ENCODE peak calls at places on chromosomes 5 and 9, in seven cellular contexts. One of them, this sample, is unnamed.

GRCh38 chr5:151130922-151131891 is 26.4 kb downstream of the ANXA6 start:
- DNase-seq in mammary epithelial cell: no peak
- DNase-seq in SJSA1: no peak
- DNase-seq in heart right ventricle: no peak
- DNase-seq in HCT116: no peak
- DNase-seq in ascending aorta: no peak
- DNase-seq in right atrium auricular region: no peak
- DNase-seq in this sample: no peak

GRCh38 chr5:95449460-95449859 is 58.3 kb downstream of the FAM81B start:
- DNase-seq in mammary epithelial cell: peak; percentile 60
- DNase-seq in SJSA1: no peak
- DNase-seq in heart right ventricle: no peak
- DNase-seq in HCT116: no peak
- DNase-seq in ascending aorta: no peak
- DNase-seq in right atrium auricular region: no peak
- DNase-seq in this sample: no peak

GRCh38 chr5:174617910-174618309 is 106.5 kb upstream of the MSX2 start:
- DNase-seq in mammary epithelial cell: no peak
- DNase-seq in SJSA1: no peak
- DNase-seq in heart right ventricle: no peak
- DNase-seq in HCT116: no peak
- DNase-seq in ascending aorta: no peak
- DNase-seq in right atrium auricular region: no peak
- DNase-seq in this sample: no peak

GRCh38 chr9:16133556-16134227 is 580.8 kb downstream of the CCDC171 start:
- DNase-seq in mammary epithelial cell: peak; percentile 28
- DNase-seq in SJSA1: no peak
- DNase-seq in heart right ventricle: peak; percentile 26
- DNase-seq in HCT116: peak; percentile 70
- DNase-seq in ascending aorta: no peak
- DNase-seq in right atrium auricular region: no peak
- DNase-seq in this sample: peak; percentile 78

GRCh38 chr9:106892632-106893031 is 29.7 kb downstream of the ZNF462 start:
- DNase-seq in mammary epithelial cell: peak; percentile 95
- DNase-seq in SJSA1: peak; percentile 95
- DNase-seq in heart right ventricle: peak; percentile 41
- DNase-seq in HCT116: peak; percentile 89
- DNase-seq in ascending aorta: peak; percentile 70
- DNase-seq in right atrium auricular region: no peak
- DNase-seq in this sample: peak; percentile 94

GRCh38 chr5:151574597-151574996 is 16.5 kb downstream of the FAT2 start:
- DNase-seq in mammary epithelial cell: peak; percentile 39
- DNase-seq in SJSA1: no peak
- DNase-seq in heart right ventricle: no peak
- DNase-seq in HCT116: no peak
- DNase-seq in ascending aorta: no peak
- DNase-seq in right atrium auricular region: no peak
- DNase-seq in this sample: no peak

GRCh38 chr9:95087659-95088242 is 229.8 kb downstream of the FANCC start:
- DNase-seq in mammary epithelial cell: peak; percentile 46
- DNase-seq in SJSA1: no peak
- DNase-seq in heart right ventricle: no peak
- DNase-seq in HCT116: no peak
- DNase-seq in ascending aorta: no peak
- DNase-seq in right atrium auricular region: no peak
- DNase-seq in this sample: peak; percentile 91

GRCh38 chr5:19002111-19002510 is 985.9 kb downstream of the CDH18 start:
- DNase-seq in mammary epithelial cell: peak; percentile 32
- DNase-seq in SJSA1: no peak
- DNase-seq in heart right ventricle: no peak
- DNase-seq in HCT116: no peak
- DNase-seq in ascending aorta: no peak
- DNase-seq in right atrium auricular region: no peak
- DNase-seq in this sample: no peak

GRCh38 chr5:93595420-93596136 is 12.6 kb downstream of the NR2F1 start:
- DNase-seq in mammary epithelial cell: no peak
- DNase-seq in SJSA1: no peak
- DNase-seq in heart right ventricle: no peak
- DNase-seq in HCT116: no peak
- DNase-seq in ascending aorta: no peak
- DNase-seq in right atrium auricular region: no peak
- DNase-seq in this sample: no peak

GRCh38 chr9:70412678-70413426 is 1.6 kb downstream of the KLF9 start:
- DNase-seq in mammary epithelial cell: peak; percentile 67
- DNase-seq in SJSA1: peak; percentile 78
- DNase-seq in heart right ventricle: peak; percentile 95
- DNase-seq in HCT116: no peak
- DNase-seq in ascending aorta: peak; percentile 92
- DNase-seq in right atrium auricular region: peak; percentile 89
- DNase-seq in this sample: peak; percentile 96

GRCh38 chr5:59357421-59357977 is 536.0 kb downstream of the PDE4D start:
- DNase-seq in mammary epithelial cell: no peak
- DNase-seq in SJSA1: no peak
- DNase-seq in heart right ventricle: peak; percentile 11
- DNase-seq in HCT116: no peak
- DNase-seq in ascending aorta: no peak
- DNase-seq in right atrium auricular region: no peak
- DNase-seq in this sample: peak; percentile 9

DNA sequence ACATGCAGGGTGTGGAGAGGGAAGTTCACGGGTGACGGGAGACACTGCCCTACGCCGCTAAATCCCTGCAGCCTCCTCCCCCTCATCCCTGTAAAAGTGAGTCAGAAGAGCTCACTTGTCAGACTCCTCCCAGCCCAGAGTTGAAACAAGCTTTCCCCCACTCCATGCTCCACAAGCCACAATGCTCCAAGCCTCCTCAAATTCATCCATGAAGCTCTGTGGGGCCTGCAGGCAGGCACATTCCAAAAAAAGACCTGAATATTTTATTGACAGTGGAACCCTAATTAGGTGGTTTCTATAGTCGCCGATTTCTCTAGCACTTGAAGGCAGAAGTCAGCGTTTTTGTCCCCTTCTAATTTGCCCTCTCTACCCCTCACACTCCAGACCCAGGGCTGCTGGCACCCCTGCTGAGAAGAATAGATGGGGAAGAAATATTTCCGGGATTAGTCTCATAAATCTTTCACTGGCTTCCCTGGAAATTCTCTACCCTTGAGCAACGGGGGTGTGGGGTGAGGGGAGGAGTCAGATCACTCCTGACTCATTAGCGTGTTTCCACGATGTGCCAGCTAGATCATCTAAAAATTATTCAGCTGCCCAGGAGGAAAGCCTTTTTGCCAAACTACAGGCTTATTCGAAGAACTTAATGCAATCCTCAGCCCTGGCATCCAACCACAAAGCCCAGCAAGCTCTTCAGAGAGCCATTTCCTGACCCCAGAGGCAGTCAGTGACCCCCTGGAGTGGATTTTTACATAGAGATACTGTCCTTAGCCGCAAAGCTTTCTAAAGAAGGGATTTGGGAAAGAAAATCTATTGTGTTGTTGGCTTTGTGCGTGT is 97.1 kb downstream of the ENC1 start:
- DNase-seq in mammary epithelial cell: peak; percentile 91
- DNase-seq in SJSA1: peak; percentile 79
- DNase-seq in heart right ventricle: no peak
- DNase-seq in HCT116: peak; percentile 82
- DNase-seq in ascending aorta: peak; percentile 65
- DNase-seq in right atrium auricular region: no peak
- DNase-seq in this sample: peak; percentile 88
- H3K27ac ChIP-seq in mammary epithelial cell: peak overlapping the region; percentile 92
- H3K27ac ChIP-seq in SJSA1: peak overlapping the region; percentile 72
- H3K27ac ChIP-seq in heart right ventricle: no peak overlapping the region
- H3K27ac ChIP-seq in HCT116: peak overlapping the region; percentile 89
- H3K27ac ChIP-seq in ascending aorta: peak overlapping the region; percentile 47
- H3K27ac ChIP-seq in right atrium auricular region: peak overlapping the region; percentile 2
- H3K27ac ChIP-seq in this sample: peak overlapping the region; percentile 83

GRCh38 chr5:139407517-139407916 is 3.6 kb upstream of the SPATA24 start:
- DNase-seq in mammary epithelial cell: no peak
- DNase-seq in SJSA1: no peak
- DNase-seq in heart right ventricle: no peak
- DNase-seq in HCT116: no peak
- DNase-seq in ascending aorta: peak; percentile 38
- DNase-seq in right atrium auricular region: no peak
- DNase-seq in this sample: peak; percentile 19

GRCh38 chr5:139410121-139410885 is 6.4 kb upstream of the SPATA24 start:
- DNase-seq in mammary epithelial cell: no peak
- DNase-seq in SJSA1: no peak
- DNase-seq in heart right ventricle: no peak
- DNase-seq in HCT116: no peak
- DNase-seq in ascending aorta: peak; percentile 55
- DNase-seq in right atrium auricular region: no peak
- DNase-seq in this sample: no peak

GRCh38 chr5:139406960-139407359 is 3.1 kb upstream of the SPATA24 start:
- DNase-seq in mammary epithelial cell: no peak
- DNase-seq in SJSA1: no peak
- DNase-seq in heart right ventricle: no peak
- DNase-seq in HCT116: no peak
- DNase-seq in ascending aorta: peak; percentile 31
- DNase-seq in right atrium auricular region: no peak
- DNase-seq in this sample: no peak

GRCh38 chr5:139410886-139411835 is 7.3 kb upstream of the SPATA24 start:
- DNase-seq in mammary epithelial cell: no peak
- DNase-seq in SJSA1: no peak
- DNase-seq in heart right ventricle: no peak
- DNase-seq in HCT116: no peak
- DNase-seq in ascending aorta: peak; percentile 63
- DNase-seq in right atrium auricular region: no peak
- DNase-seq in this sample: peak; percentile 48

GRCh38 chr5:139408191-139408590 is 4.3 kb upstream of the SPATA24 start:
- DNase-seq in mammary epithelial cell: no peak
- DNase-seq in SJSA1: no peak
- DNase-seq in heart right ventricle: no peak
- DNase-seq in HCT116: no peak
- DNase-seq in ascending aorta: peak; percentile 3
- DNase-seq in right atrium auricular region: no peak
- DNase-seq in this sample: no peak
- H3K4me1 ChIP-seq in mammary epithelial cell: peaks cover 9% of the 10 kb centered on the region
- H3K4me1 ChIP-seq in SJSA1: peaks cover 7% of the 10 kb centered on the region
- H3K4me1 ChIP-seq in heart right ventricle: peaks cover 14% of the 10 kb centered on the region
- H3K4me1 ChIP-seq in HCT116: peaks cover 8% of the 10 kb centered on the region
- H3K4me1 ChIP-seq in ascending aorta: no peaks in the 10 kb centered on the region
- H3K4me1 ChIP-seq in right atrium auricular region: peaks cover 4% of the 10 kb centered on the region
- H3K4me1 ChIP-seq in this sample: peaks cover 10% of the 10 kb centered on the region

DNA sequence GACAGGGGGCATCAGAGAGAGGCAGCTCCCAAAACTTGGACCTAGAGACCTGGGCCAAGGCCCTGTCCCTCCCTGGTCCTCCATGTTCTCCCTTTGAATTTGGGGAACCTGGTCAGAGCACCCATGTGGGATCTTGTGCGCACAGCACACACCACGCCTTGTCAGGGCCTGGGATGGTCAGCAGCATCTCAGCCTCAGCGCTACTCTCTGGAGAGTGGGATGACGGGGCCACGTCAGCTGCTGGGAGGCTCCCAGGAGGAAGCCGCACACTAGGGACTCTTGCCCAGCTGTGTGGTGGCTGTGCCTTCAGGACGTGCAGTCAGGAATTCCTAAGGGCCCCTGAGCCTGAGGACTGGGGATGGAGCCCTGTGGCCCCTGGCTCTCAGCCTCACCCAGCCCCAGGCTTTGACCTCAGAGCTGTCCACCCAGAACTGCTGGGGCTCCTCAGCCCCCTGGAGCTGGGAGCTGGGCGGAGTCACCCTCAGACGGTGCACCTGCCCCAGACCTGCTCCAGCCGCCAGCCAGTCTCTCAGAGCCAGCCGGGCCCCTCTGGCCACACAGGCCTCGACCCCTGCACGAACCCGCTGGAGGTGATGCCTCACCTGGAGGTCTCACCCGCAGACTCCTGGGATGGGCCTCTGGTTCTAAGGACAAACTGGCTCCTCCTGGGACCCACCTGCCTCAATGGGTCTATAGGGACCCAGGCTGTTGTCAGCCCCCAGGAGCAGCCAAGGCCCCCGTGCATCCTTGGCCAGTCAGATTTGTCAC is 38.3 kb upstream of the EGFL7 start:
- DNase-seq in mammary epithelial cell: peak; percentile 92
- DNase-seq in SJSA1: no peak
- DNase-seq in heart right ventricle: no peak
- DNase-seq in HCT116: no peak
- DNase-seq in ascending aorta: no peak
- DNase-seq in right atrium auricular region: no peak
- DNase-seq in this sample: peak; percentile 95
- H3K27ac ChIP-seq in mammary epithelial cell: peak overlapping the region; percentile 60
- H3K27ac ChIP-seq in SJSA1: no peak overlapping the region
- H3K27ac ChIP-seq in heart right ventricle: peak overlapping the region; percentile 43
- H3K27ac ChIP-seq in HCT116: no peak overlapping the region
- H3K27ac ChIP-seq in ascending aorta: no peak overlapping the region
- H3K27ac ChIP-seq in right atrium auricular region: peak overlapping the region; percentile 50
- H3K27ac ChIP-seq in this sample: no peak overlapping the region

DNA sequence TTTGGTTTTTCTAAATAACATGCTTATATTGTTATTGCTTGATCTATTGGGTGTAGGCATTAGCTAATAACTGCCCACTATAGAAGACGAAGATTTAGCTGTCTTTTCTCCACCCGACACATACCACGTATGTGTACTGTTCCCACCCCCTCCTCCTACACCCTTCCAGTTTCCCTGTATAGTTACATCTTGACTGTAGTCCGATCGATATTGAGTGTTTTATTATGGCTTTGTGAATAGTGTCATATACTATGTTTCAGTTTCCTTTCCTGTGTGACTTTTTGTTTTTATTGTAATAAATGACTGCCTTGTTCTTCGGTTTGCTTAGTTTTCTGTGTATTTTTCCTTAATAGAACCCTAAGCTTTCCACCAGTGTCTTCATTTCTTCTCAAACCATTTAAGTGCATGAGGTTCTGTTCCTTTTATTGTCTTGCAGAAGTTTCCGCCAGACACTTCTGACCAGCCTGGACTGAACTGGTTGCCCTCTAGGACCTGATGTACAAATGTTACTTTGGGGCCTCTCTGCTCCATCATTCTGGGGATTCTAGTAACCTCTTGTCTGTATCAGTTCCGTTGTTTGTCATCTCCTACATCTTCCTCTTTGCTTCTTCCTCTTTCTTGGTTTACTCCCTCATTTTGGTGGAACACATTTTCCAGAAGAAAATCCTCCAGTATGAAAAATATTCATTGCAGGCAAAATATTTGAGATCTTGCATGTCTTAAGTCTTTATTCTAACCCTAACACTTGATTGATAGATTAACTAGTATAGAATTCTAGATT is 61.8 kb downstream of the PRKACG start:
- DNase-seq in mammary epithelial cell: no peak
- DNase-seq in SJSA1: no peak
- DNase-seq in heart right ventricle: no peak
- DNase-seq in HCT116: no peak
- DNase-seq in ascending aorta: no peak
- DNase-seq in right atrium auricular region: no peak
- DNase-seq in this sample: no peak
- H3K4me1 ChIP-seq in mammary epithelial cell: peaks cover 8% of the 10 kb centered on the region
- H3K4me1 ChIP-seq in SJSA1: no peaks in the 10 kb centered on the region
- H3K4me1 ChIP-seq in heart right ventricle: no peaks in the 10 kb centered on the region
- H3K4me1 ChIP-seq in HCT116: no peaks in the 10 kb centered on the region
- H3K4me1 ChIP-seq in ascending aorta: no peaks in the 10 kb centered on the region
- H3K4me1 ChIP-seq in right atrium auricular region: no peaks in the 10 kb centered on the region
- H3K4me1 ChIP-seq in this sample: no peaks in the 10 kb centered on the region